ENCODE peak calls at places on chromosomes 3 and 15, in ten cellular contexts. S is globus pallidus; J is kidney tubule cell; K is GDM1; H is activated CD4-positive, alpha-beta T cell treated with anti-CD3 and anti-CD28 coated beads, Interleukin-2, amount 50 U/mL, for 4 hours; M is substantia nigra; O is MM.1S; X is AG20443; W is HTR-8/SVneo; L is iPS-NIHi11. F is an unnamed sample.

GRCh38 chr3:51343918-51344687 is 41.0 kb upstream of the MANF start:
- DNase-seq in S (no peak), J (peak), K (no peak), H (no peak), M (no peak), O (no peak), X (peak), W (no peak), L (no peak), F (no peak)

GRCh38 chr3:176690470-176690869 is 506.8 kb downstream of the TBL1XR1 start:
- DNase-seq in S (no peak), J (no peak), K (no peak), H (no peak), M (no peak), O (no peak), X (no peak), W (no peak), L (no peak), F (no peak)

GRCh38 chr3:184600685-184601377 is 39.2 kb downstream of the EPHB3 start:
- DNase-seq in S (no peak), J (no peak), K (no peak), H (no peak), M (no peak), O (no peak), X (no peak), W (no peak), L (no peak), F (no peak)

GRCh38 chr3:172096881-172097420 is 57.6 kb downstream of the FNDC3B start:
- DNase-seq in S (no peak), J (peak), K (no peak), H (no peak), M (no peak), O (peak), X (peak), W (no peak), L (no peak), F (no peak)

GRCh38 chr3:40191850-40192448 is 117.6 kb upstream of the EIF1B start:
- DNase-seq in S (peak), J (peak), K (peak), H (peak), M (peak), O (peak), X (peak), W (peak), L (peak), F (no peak)

GRCh38 chr3:188978772-188979171 is 193.0 kb upstream of the TPRG1 start:
- DNase-seq in S (no peak), J (no peak), K (no peak), H (no peak), M (no peak), O (no peak), X (peak), W (peak), L (no peak), F (no peak)

GRCh38 chr3:54818942-54819341 is 108.9 kb downstream of the LRTM1 start:
- DNase-seq in S (no peak), J (peak), K (no peak), H (no peak), M (no peak), O (no peak), X (no peak), W (no peak), L (no peak), F (no peak)

GRCh38 chr3:8624612-8625011 is 20.0 kb downstream of the SSUH2 start:
- DNase-seq in S (no peak), J (no peak), K (no peak), H (no peak), M (no peak), O (no peak), X (no peak), W (no peak), L (no peak), F (no peak)

GRCh38 chr3:155554777-155555445 is 190.0 kb downstream of the PLCH1 start:
- DNase-seq in S (no peak), J (peak), K (peak), H (no peak), M (no peak), O (peak), X (no peak), W (no peak), L (no peak), F (no peak)

GRCh38 chr15:60134609-60135008 is 130.5 kb downstream of the FOXB1 start:
- DNase-seq in S (no peak), J (peak), K (no peak), H (no peak), M (no peak), O (no peak), X (no peak), W (no peak), L (no peak), F (no peak)

GRCh38 chr3:107956991-107957467 is 133.8 kb downstream of the CD47 start:
- DNase-seq in S (peak), J (no peak), K (no peak), H (no peak), M (peak), O (no peak), X (peak), W (no peak), L (no peak), F (peak)

GRCh38 chr3:38644016-38644661 is 5.3 kb downstream of the SCN5A start:
- DNase-seq in S (no peak), J (no peak), K (no peak), H (no peak), M (no peak), O (no peak), X (no peak), W (no peak), L (peak), F (no peak)